ENCODE peak calls at places on chromosomes 1 and 21, in four cellular contexts. Y, K, F and P are unnamed samples.

GRCh38 chr1:15305366-15305765 is 58.3 kb downstream of the FHAD1 start:
- DNase-seq in Y (no peak), K (no peak), F (no peak), P (no peak)

GRCh38 chr1:117600966-117601365 is 4.9 kb upstream of the TENT5C start:
- DNase-seq in Y (no peak), K (no peak), F (no peak), P (no peak)

GRCh38 chr1:236458991-236459390 is 64.8 kb upstream of the LGALS8 start:
- DNase-seq in Y (no peak), K (no peak), F (no peak), P (no peak)

GRCh38 chr1:64537942-64538341 is 68.0 kb downstream of the CACHD1 start:
- DNase-seq in Y (no peak), K (no peak), F (no peak), P (no peak)

GRCh38 chr1:231954751-231955150 is 328.2 kb downstream of the DISC1 start:
- DNase-seq in Y (no peak), K (no peak), F (no peak), P (no peak)

GRCh38 chr1:201383647-201384405 is 6.3 kb upstream of the TNNT2 start:
- DNase-seq in Y (no peak), K (no peak), F (no peak), P (no peak)

GRCh38 chr1:172122381-172122780 is 281.1 kb downstream of the DNM3 start:
- DNase-seq in Y (no peak), K (no peak), F (no peak), P (no peak)

GRCh38 chr1:160206421-160207117 is 1.4 kb downstream of the PEA15 start:
- DNase-seq in Y (no peak), K (no peak), F (no peak), P (no peak)

GRCh38 chr1:154925335-154926170 is 11.0 kb downstream of the PMVK start:
- DNase-seq in Y (no peak), K (no peak), F (no peak), P (no peak)

GRCh38 chr1:22920734-22921451 is 51.8 kb downstream of the LACTBL1 start:
- DNase-seq in Y (no peak), K (no peak), F (no peak), P (no peak)

GRCh38 chr1:11842154-11843041 is 5.2 kb downstream of the NPPA start:
- DNase-seq in Y (peak), K (no peak), F (peak), P (no peak)

GRCh38 chr1:78003882-78004718 is 639 bp upstream of the DNAJB4 start:
- DNase-seq in Y (peak), K (peak), F (peak), P (peak)

GRCh38 chr1:22457356-22457755 is 5.7 kb downstream of the ZBTB40 start:
- DNase-seq in Y (no peak), K (no peak), F (no peak), P (no peak)

GRCh38 chr1:223022641-223023473 is 120.2 kb downstream of the TLR5 start:
- DNase-seq in Y (no peak), K (no peak), F (no peak), P (no peak)

GRCh38 chr1:246658567-246658966 is 65.6 kb upstream of the SCCPDH start:
- DNase-seq in Y (no peak), K (no peak), F (no peak), P (no peak)

GRCh38 chr1:161131721-161132409 is 602 bp downstream of the DEDD start:
- DNase-seq in Y (peak), K (no peak), F (no peak), P (no peak)

GRCh38 chr1:58849556-58849955 is 65.7 kb upstream of the JUN start:
- DNase-seq in Y (no peak), K (no peak), F (no peak), P (no peak)

GRCh38 chr1:99737016-99737415 is 29.4 kb downstream of the FRRS1 start:
- DNase-seq in Y (peak), K (peak), F (peak), P (no peak)

GRCh38 chr1:73947009-73947408 is 251.0 kb downstream of the LRRIQ3 start:
- DNase-seq in Y (no peak), K (no peak), F (peak), P (no peak)

GRCh38 chr1:111904478-111905218 is 84.8 kb downstream of the KCND3 start:
- DNase-seq in Y (no peak), K (no peak), F (no peak), P (no peak)

GRCh38 chr1:19029191-19030085 is 73.0 kb upstream of the IFFO2 start:
- DNase-seq in Y (no peak), K (no peak), F (no peak), P (no peak)

GRCh38 chr1:210407207-210407886 is 78.6 kb downstream of the HHAT start:
- DNase-seq in Y (peak), K (peak), F (peak), P (peak)

GRCh38 chr21:45142469-45142868 is 68.1 kb downstream of the ADARB1 start:
- DNase-seq in Y (no peak), K (no peak), F (no peak), P (no peak)

GRCh38 chr21:38917045-38917774 is 111.5 kb downstream of the ETS2 start:
- DNase-seq in Y (no peak), K (no peak), F (peak), P (no peak)

GRCh38 chr1:223765719-223766340 is 53.5 kb downstream of the CAPN2 start:
- DNase-seq in Y (no peak), K (no peak), F (peak), P (no peak)

GRCh38 chr1:183281039-183281438 is 95.0 kb downstream of the LAMC2 start:
- DNase-seq in Y (no peak), K (peak), F (no peak), P (no peak)

GRCh38 chr1:201899683-201900429 is 11.2 kb downstream of the SHISA4 start:
- DNase-seq in Y (no peak), K (no peak), F (no peak), P (no peak)

GRCh38 chr1:20234761-20235540 is 48.6 kb upstream of the PLA2G2C start:
- DNase-seq in Y (no peak), K (no peak), F (no peak), P (no peak)

DNA sequence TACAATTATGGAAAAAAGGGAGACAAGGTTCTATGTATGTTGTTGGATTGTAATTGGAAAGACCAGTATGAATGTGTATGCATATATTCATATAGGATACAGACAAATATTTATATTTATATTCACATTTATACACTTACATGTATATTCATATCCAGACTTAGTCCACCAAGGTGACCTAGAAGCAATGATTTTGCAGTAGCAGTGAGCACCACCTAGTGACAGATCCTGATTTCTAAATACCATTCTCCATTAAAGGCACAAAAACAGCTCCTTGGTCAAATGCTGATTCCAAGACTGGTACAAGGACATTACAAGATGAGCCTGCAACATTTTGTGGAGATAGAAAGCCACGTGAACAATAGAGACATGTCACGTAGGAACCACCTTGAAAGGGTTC is 153.4 kb downstream of the SDCCAG8 start:
- DNase-seq in Y (no peak), K (no peak), F (peak), P (no peak)
- TF ChIP-seq REST in Y (no peak), K (no peak), F (no peak), P (no peak)

DNA sequence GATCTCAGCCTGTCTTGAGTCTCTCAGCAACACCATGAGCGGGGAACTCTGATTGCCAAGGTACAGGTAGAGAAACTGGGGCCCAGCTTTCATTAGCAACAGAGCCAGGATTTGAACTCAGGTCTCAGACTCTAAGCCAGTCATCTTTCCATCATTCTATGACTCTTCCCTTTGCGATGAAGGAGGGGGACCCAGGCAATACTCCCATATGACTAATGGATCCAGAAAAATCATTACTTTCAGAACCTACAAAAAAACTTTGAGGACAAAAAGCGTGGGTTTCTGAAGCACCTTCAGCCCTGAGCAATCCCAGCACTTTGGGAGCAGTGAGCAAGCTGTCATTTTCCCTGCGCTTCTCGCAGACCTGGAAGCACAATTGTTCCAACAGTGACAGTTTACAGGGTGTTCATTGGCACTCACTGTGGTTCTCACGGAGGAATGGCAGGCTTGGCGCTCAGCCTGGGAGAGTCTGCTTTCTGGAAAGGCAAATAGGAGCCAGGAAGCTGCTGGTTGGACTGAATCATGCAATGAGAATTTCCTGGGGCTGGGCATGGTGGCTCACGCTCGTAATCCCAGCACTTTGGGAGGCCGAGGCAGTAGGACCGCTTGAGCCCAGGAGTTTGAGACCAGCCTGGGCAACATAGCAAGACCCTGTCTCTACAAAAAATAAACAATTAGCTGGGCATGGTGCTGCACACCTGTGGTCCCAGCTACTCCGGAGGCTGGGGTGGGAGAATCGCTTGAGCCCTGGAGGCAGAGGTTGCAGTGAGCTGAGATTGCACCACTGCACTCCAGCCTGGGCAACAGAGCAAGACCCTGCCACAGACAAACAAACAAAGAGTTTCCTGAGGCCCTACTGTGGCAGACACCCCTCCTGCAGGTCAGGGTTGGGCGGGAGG is 40.1 kb downstream of the SLC2A7 start:
- DNase-seq in Y (no peak), K (peak), F (peak), P (peak)
- TF ChIP-seq TCF7L2 in Y (no peak), K (no peak), F (no peak), P (no peak)

GRCh38 chr1:31535561-31535960 is 40.8 kb upstream of the TINAGL1 start:
- DNase-seq in Y (no peak), K (peak), F (no peak), P (no peak)
- TF ChIP-seq POLR2AphosphoS5 in Y (no peak), K (no peak), F (no peak), P (no peak)

DNA sequence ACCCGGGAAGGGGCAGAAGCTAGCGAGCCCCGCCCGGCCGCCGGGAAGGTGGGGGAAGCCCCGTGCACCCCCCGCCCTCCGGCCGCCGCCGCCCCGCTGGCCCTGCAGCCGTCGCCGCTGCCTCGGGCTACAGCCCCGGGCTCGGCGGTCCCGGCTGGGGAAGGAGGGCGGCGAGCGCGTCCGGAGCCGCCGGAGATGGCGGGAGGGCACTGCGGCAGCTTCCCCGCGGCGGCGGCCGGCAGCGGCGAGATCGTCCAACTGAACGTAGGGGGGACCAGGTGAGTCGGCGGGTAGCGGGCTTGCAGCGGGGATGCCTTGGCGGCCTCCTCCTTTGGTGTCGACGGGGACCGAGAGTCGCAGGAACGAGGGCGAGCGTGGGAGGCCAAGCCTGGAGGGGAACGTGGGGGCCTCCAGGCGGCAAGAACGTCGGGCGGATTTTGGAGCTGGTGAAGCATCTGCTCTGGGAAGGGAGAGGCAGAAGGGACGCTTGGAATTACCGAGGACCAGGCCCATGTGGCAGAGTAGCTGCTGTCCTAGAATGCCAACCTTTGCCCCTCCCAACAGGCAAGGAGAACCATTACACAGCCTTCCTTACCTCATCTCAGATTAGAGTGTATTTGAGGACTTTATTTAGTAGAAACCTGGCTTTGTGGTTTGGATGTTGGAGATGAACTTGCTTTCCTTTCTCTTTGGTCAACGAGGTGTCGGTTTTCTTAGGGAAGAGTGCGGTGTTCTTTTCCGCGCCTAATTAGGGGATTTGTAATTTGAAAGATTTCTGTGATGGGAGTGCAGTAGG is 585 bp downstream of the KCTD3 start:
- DNase-seq in Y (peak), K (no peak), F (peak), P (peak)
- TF ChIP-seq REST in Y (peak), K (no peak), F (no peak), P (no peak)

GRCh38 chr21:16058896-16059295 is 329.1 kb downstream of the USP25 start:
- DNase-seq in Y (no peak), K (no peak), F (no peak), P (no peak)

GRCh38 chr21:16059981-16060380 is 330.2 kb downstream of the USP25 start:
- DNase-seq in Y (no peak), K (no peak), F (no peak), P (no peak)

DNA sequence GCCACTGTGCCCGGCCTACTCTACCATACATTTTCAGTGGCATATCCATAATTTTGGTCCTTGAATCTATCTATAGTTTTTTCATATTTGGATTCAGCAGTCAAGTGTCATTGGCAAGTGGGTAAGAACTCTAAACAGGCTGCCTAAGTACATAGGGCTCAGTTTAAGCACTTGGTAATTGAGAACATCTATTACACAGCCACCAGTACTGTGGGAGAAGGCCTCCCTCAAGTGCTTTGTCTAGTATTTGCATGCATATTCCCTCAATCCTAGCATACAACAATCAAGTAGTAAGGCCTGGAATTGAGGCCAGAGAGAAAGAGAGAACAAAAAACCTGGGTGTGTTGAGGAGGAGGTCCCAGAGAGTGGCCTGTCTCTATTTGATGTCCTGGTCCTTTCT is 325.2 kb downstream of the USP25 start:
- DNase-seq in Y (no peak), K (no peak), F (no peak), P (no peak)
- TF ChIP-seq TCF7L2 in Y (no peak), K (no peak), F (no peak), P (no peak)

GRCh38 chr1:181105134-181106021 is 16.9 kb downstream of the IER5 start:
- DNase-seq in Y (peak), K (peak), F (peak), P (no peak)
- TF ChIP-seq POLR2AphosphoS5 in Y (peak), K (peak), F (no peak), P (no peak)